ENCODE peak calls at places on chromosome 4, in nine cellular contexts. F is COR-L47; R is neural progenitor cell; Z is activated naive CD8-positive, alpha-beta T cell treated with anti-CD3 and anti-CD28 coated beads for 36 hours; A is GM23248; V is GM10248; G is AG08395; S is H4; C is dorsolateral prefrontal cortex. E is an unnamed sample.

GRCh38 chr4:66482186-66482585 is 811.9 kb upstream of the EPHA5 start:
- DNase-seq in F (no peak), R (no peak), Z (no peak), A (no peak), V (no peak), G (no peak), S (no peak), C (no peak), E (no peak)

GRCh38 chr4:174434455-174434854 is 87.8 kb downstream of the HPGD start:
- DNase-seq in F (no peak), R (no peak), Z (no peak), A (no peak), V (no peak), G (no peak), S (no peak), C (no peak), E (no peak)

GRCh38 chr4:125728568-125728967 is 413.8 kb downstream of the FAT4 start:
- DNase-seq in F (no peak), R (peak; percentile 34), Z (no peak), A (peak; percentile 94), V (no peak), G (peak; percentile 83), S (peak; percentile 81), C (no peak), E (peak; percentile 68)

GRCh38 chr4:3073158-3074077 is 920 bp downstream of the HTT-AS start:
- DNase-seq in F (no peak), R (peak; percentile 59), Z (no peak), A (no peak), V (no peak), G (no peak), S (no peak), C (no peak), E (no peak)

GRCh38 chr4:10963958-10964705 is 279.6 kb upstream of the CLNK start:
- DNase-seq in F (peak; percentile 52), R (peak; percentile 67), Z (no peak), A (no peak), V (no peak), G (no peak), S (no peak), C (no peak), E (no peak)

GRCh38 chr4:153207027-153207426 is 2.8 kb downstream of the TRIM2 start:
- DNase-seq in F (no peak), R (no peak), Z (peak; percentile 14), A (no peak), V (no peak), G (no peak), S (no peak), C (no peak), E (no peak)

GRCh38 chr4:78720994-78721677 is 55.0 kb upstream of the BMP2K start:
- DNase-seq in F (no peak), R (no peak), Z (peak; percentile 51), A (no peak), V (peak; percentile 23), G (no peak), S (no peak), C (no peak), E (no peak)

GRCh38 chr4:1082215-1083182 is 30.9 kb downstream of the RNF212 start:
- DNase-seq in F (peak; percentile 42), R (no peak), Z (no peak), A (peak; percentile 97), V (no peak), G (peak; percentile 96), S (peak; percentile 98), C (no peak), E (peak; percentile 91)

GRCh38 chr4:122364700-122365404 is 14.0 kb upstream of the ADAD1 start:
- DNase-seq in F (peak; percentile 16), R (peak; percentile 16), Z (no peak), A (no peak), V (no peak), G (no peak), S (no peak), C (no peak), E (no peak)

GRCh38 chr4:121822796-121823504 is 733 bp downstream of the CCNA2 start:
- DNase-seq in F (peak; percentile 68), R (peak; percentile 52), Z (peak; percentile 48), A (peak; percentile 64), V (peak; percentile 50), G (peak; percentile 30), S (peak; percentile 33), C (no peak), E (peak; percentile 68)

GRCh38 chr4:3615386-3616286 is 83.4 kb upstream of the LRPAP1 start:
- DNase-seq in F (no peak), R (no peak), Z (no peak), A (no peak), V (no peak), G (no peak), S (no peak), C (no peak), E (no peak)

GRCh38 chr4:30191902-30192301 is 528.3 kb upstream of the PCDH7 start:
- DNase-seq in F (peak; percentile 42), R (no peak), Z (no peak), A (no peak), V (no peak), G (no peak), S (no peak), C (no peak), E (no peak)

GRCh38 chr4:7659429-7660175 is 224.9 kb upstream of the PSAPL1 start:
- DNase-seq in F (no peak), R (no peak), Z (no peak), A (no peak), V (no peak), G (no peak), S (no peak), C (no peak), E (no peak)

GRCh38 chr4:157957905-157958304 is 214.9 kb downstream of the GASK1B start:
- DNase-seq in F (no peak), R (no peak), Z (no peak), A (no peak), V (no peak), G (no peak), S (no peak), C (no peak), E (no peak)

E was measured in MG63.